ENCODE peak calls at places on chromosomes 4 and X, in seven cellular contexts. One of them, this sample, is unnamed.
A peak's percentile ranks its signal among the peaks of the same experiment; 100 is the strongest.

GRCh38 chr4:80878218-80878617 is 152.3 kb upstream of the BMP3 start:
- DNase-seq in astrocyte: peak; percentile 13
- DNase-seq in T-helper 17 cell: no peak
- DNase-seq in hypothalamus: no peak
- DNase-seq in activated naive CD4-positive, alpha-beta T cell treated with anti-CD3 and anti-CD28 coated beads for 36 hours: no peak
- DNase-seq in Caki2: no peak
- DNase-seq in Jurkat, Clone E6-1: no peak
- DNase-seq in this sample: no peak

GRCh38 chr4:67035986-67036385 is 509.3 kb downstream of the CENPC start:
- DNase-seq in astrocyte: peak; percentile 31
- DNase-seq in T-helper 17 cell: no peak
- DNase-seq in hypothalamus: no peak
- DNase-seq in activated naive CD4-positive, alpha-beta T cell treated with anti-CD3 and anti-CD28 coated beads for 36 hours: no peak
- DNase-seq in Caki2: no peak
- DNase-seq in Jurkat, Clone E6-1: no peak
- DNase-seq in this sample: peak; percentile 73

GRCh38 chrX:155956099-155956498 is 41.4 kb upstream of the IL9R start:
- DNase-seq in astrocyte: no peak
- DNase-seq in T-helper 17 cell: no peak
- DNase-seq in hypothalamus: no peak
- DNase-seq in activated naive CD4-positive, alpha-beta T cell treated with anti-CD3 and anti-CD28 coated beads for 36 hours: no peak
- DNase-seq in Caki2: no peak
- DNase-seq in Jurkat, Clone E6-1: no peak
- DNase-seq in this sample: no peak

GRCh38 chr4:122584517-122584916 is 36.3 kb downstream of the IL21 start:
- DNase-seq in astrocyte: peak; percentile 81
- DNase-seq in T-helper 17 cell: no peak
- DNase-seq in hypothalamus: no peak
- DNase-seq in activated naive CD4-positive, alpha-beta T cell treated with anti-CD3 and anti-CD28 coated beads for 36 hours: peak; percentile 42
- DNase-seq in Caki2: no peak
- DNase-seq in Jurkat, Clone E6-1: peak; percentile 55
- DNase-seq in this sample: peak; percentile 78

GRCh38 chrX:68677998-68678397 is 30.5 kb downstream of the STARD8 start:
- DNase-seq in astrocyte: no peak
- DNase-seq in T-helper 17 cell: no peak
- DNase-seq in hypothalamus: no peak
- DNase-seq in activated naive CD4-positive, alpha-beta T cell treated with anti-CD3 and anti-CD28 coated beads for 36 hours: no peak
- DNase-seq in Caki2: no peak
- DNase-seq in Jurkat, Clone E6-1: no peak
- DNase-seq in this sample: no peak

GRCh38 chrX:40531056-40531826 is 49.5 kb upstream of the ATP6AP2 start:
- DNase-seq in astrocyte: no peak
- DNase-seq in T-helper 17 cell: no peak
- DNase-seq in hypothalamus: no peak
- DNase-seq in activated naive CD4-positive, alpha-beta T cell treated with anti-CD3 and anti-CD28 coated beads for 36 hours: no peak
- DNase-seq in Caki2: no peak
- DNase-seq in Jurkat, Clone E6-1: no peak
- DNase-seq in this sample: no peak

GRCh38 chr4:100566396-100566795 is 48.6 kb upstream of the EMCN start:
- DNase-seq in astrocyte: no peak
- DNase-seq in T-helper 17 cell: no peak
- DNase-seq in hypothalamus: no peak
- DNase-seq in activated naive CD4-positive, alpha-beta T cell treated with anti-CD3 and anti-CD28 coated beads for 36 hours: no peak
- DNase-seq in Caki2: no peak
- DNase-seq in Jurkat, Clone E6-1: no peak
- DNase-seq in this sample: no peak

GRCh38 chr4:15868816-15869413 is 69.6 kb downstream of the FGFBP1 start:
- DNase-seq in astrocyte: peak; percentile 58
- DNase-seq in T-helper 17 cell: no peak
- DNase-seq in hypothalamus: no peak
- DNase-seq in activated naive CD4-positive, alpha-beta T cell treated with anti-CD3 and anti-CD28 coated beads for 36 hours: no peak
- DNase-seq in Caki2: no peak
- DNase-seq in Jurkat, Clone E6-1: no peak
- DNase-seq in this sample: no peak

GRCh38 chrX:17669891-17670290 is 67.4 kb upstream of the SCML1 start:
- DNase-seq in astrocyte: no peak
- DNase-seq in T-helper 17 cell: no peak
- DNase-seq in hypothalamus: peak; percentile 5
- DNase-seq in activated naive CD4-positive, alpha-beta T cell treated with anti-CD3 and anti-CD28 coated beads for 36 hours: no peak
- DNase-seq in Caki2: no peak
- DNase-seq in Jurkat, Clone E6-1: no peak
- DNase-seq in this sample: no peak

GRCh38 chr4:105558277-105558676 is 5.9 kb downstream of the ARHGEF38 start:
- DNase-seq in astrocyte: no peak
- DNase-seq in T-helper 17 cell: no peak
- DNase-seq in hypothalamus: no peak
- DNase-seq in activated naive CD4-positive, alpha-beta T cell treated with anti-CD3 and anti-CD28 coated beads for 36 hours: no peak
- DNase-seq in Caki2: no peak
- DNase-seq in Jurkat, Clone E6-1: no peak
- DNase-seq in this sample: no peak

GRCh38 chr4:176834531-176834930 is 41.8 kb upstream of the VEGFC start:
- DNase-seq in astrocyte: no peak
- DNase-seq in T-helper 17 cell: no peak
- DNase-seq in hypothalamus: no peak
- DNase-seq in activated naive CD4-positive, alpha-beta T cell treated with anti-CD3 and anti-CD28 coated beads for 36 hours: no peak
- DNase-seq in Caki2: no peak
- DNase-seq in Jurkat, Clone E6-1: no peak
- DNase-seq in this sample: no peak

GRCh38 chr4:143224255-143224654 is 39.5 kb downstream of the USP38 start:
- DNase-seq in astrocyte: no peak
- DNase-seq in T-helper 17 cell: no peak
- DNase-seq in hypothalamus: no peak
- DNase-seq in activated naive CD4-positive, alpha-beta T cell treated with anti-CD3 and anti-CD28 coated beads for 36 hours: no peak
- DNase-seq in Caki2: no peak
- DNase-seq in Jurkat, Clone E6-1: no peak
- DNase-seq in this sample: no peak

GRCh38 chrX:149916745-149917392 is 12.5 kb upstream of the HSFX4 start:
- DNase-seq in astrocyte: no peak
- DNase-seq in T-helper 17 cell: no peak
- DNase-seq in hypothalamus: no peak
- DNase-seq in activated naive CD4-positive, alpha-beta T cell treated with anti-CD3 and anti-CD28 coated beads for 36 hours: peak; percentile 37
- DNase-seq in Caki2: no peak
- DNase-seq in Jurkat, Clone E6-1: peak; percentile 2
- DNase-seq in this sample: no peak

GRCh38 chrX:153646620-153647373 is at the start of gene DUSP9:
- DNase-seq in astrocyte: no peak
- DNase-seq in T-helper 17 cell: no peak
- DNase-seq in hypothalamus: no peak
- DNase-seq in activated naive CD4-positive, alpha-beta T cell treated with anti-CD3 and anti-CD28 coated beads for 36 hours: no peak
- DNase-seq in Caki2: peak; percentile 28
- DNase-seq in Jurkat, Clone E6-1: no peak
- DNase-seq in this sample: peak; percentile 61

GRCh38 chrX:10619311-10620015 is 922 bp downstream of the MID1 start:
- DNase-seq in astrocyte: no peak
- DNase-seq in T-helper 17 cell: no peak
- DNase-seq in hypothalamus: no peak
- DNase-seq in activated naive CD4-positive, alpha-beta T cell treated with anti-CD3 and anti-CD28 coated beads for 36 hours: no peak
- DNase-seq in Caki2: no peak
- DNase-seq in Jurkat, Clone E6-1: no peak
- DNase-seq in this sample: peak; percentile 39

GRCh38 chr4:5276475-5277045 is 225.3 kb downstream of the STK32B start:
- DNase-seq in astrocyte: no peak
- DNase-seq in T-helper 17 cell: no peak
- DNase-seq in hypothalamus: no peak
- DNase-seq in activated naive CD4-positive, alpha-beta T cell treated with anti-CD3 and anti-CD28 coated beads for 36 hours: no peak
- DNase-seq in Caki2: no peak
- DNase-seq in Jurkat, Clone E6-1: no peak
- DNase-seq in this sample: no peak

GRCh38 chrX:87572911-87573310 is 55.3 kb downstream of the KLHL4 start:
- DNase-seq in astrocyte: peak; percentile 48
- DNase-seq in T-helper 17 cell: no peak
- DNase-seq in hypothalamus: no peak
- DNase-seq in activated naive CD4-positive, alpha-beta T cell treated with anti-CD3 and anti-CD28 coated beads for 36 hours: no peak
- DNase-seq in Caki2: no peak
- DNase-seq in Jurkat, Clone E6-1: no peak
- DNase-seq in this sample: peak; percentile 35

This sample was measured in M059J.